ENCODE peak calls at places on chromosome 18, in four cellular contexts. G, T, B and L are unnamed samples.
A peak's percentile ranks its signal among the peaks of the same experiment; 100 is the strongest.

GRCh38 chr18:54684786-54685185 is 93.7 kb downstream of the DYNAP start:
- DNase-seq in G (peak; percentile 14), T (peak; percentile 22), B (peak; percentile 76), L (peak; percentile 10)

GRCh38 chr18:22325396-22325795 is 92.3 kb downstream of the CTAGE1 start:
- DNase-seq in G (no peak), T (no peak), B (no peak), L (no peak)

GRCh38 chr18:25826823-25827617 is 263.4 kb downstream of the SS18 start:
- DNase-seq in G (no peak), T (no peak), B (peak; percentile 87), L (no peak)

GRCh38 chr18:50866765-50867164 is 12.2 kb upstream of the ME2 start:
- DNase-seq in G (no peak), T (no peak), B (no peak), L (no peak)

GRCh38 chr18:67354692-67355091 is 161.8 kb downstream of the DSEL start:
- DNase-seq in G (no peak), T (no peak), B (no peak), L (no peak)

GRCh38 chr18:7066965-7067555 is 50.5 kb downstream of the LAMA1 start:
- DNase-seq in G (no peak), T (no peak), B (no peak), L (no peak)

GRCh38 chr18:36899289-36899688 is 70.4 kb downstream of the KIAA1328 start:
- DNase-seq in G (no peak), T (no peak), B (peak; percentile 32), L (peak; percentile 64)

GRCh38 chr18:74804677-74805076 is 207.0 kb downstream of the ZNF407 start:
- DNase-seq in G (no peak), T (no peak), B (no peak), L (no peak)

GRCh38 chr18:3012920-3013810 is at the start of gene LPIN2:
- DNase-seq in G (peak; percentile 97), T (peak; percentile 95), B (peak; percentile 91), L (peak; percentile 97)

GRCh38 chr18:41761329-41762028 is 193.6 kb upstream of the PIK3C3 start:
- DNase-seq in G (no peak), T (no peak), B (peak; percentile 79), L (no peak)

GRCh38 chr18:31261792-31262582 is 56.0 kb upstream of the DSG1 start:
- DNase-seq in G (peak; percentile 49), T (no peak), B (no peak), L (no peak)

GRCh38 chr18:44823782-44824181 is 143.1 kb downstream of the SETBP1 start:
- DNase-seq in G (no peak), T (no peak), B (peak; percentile 76), L (no peak)

GRCh38 chr18:10141559-10141958 is 227.7 kb downstream of the VAPA start:
- DNase-seq in G (no peak), T (no peak), B (no peak), L (no peak)

GRCh38 chr18:23471486-23471885 is 18.4 kb downstream of the RIOK3 start:
- DNase-seq in G (no peak), T (no peak), B (no peak), L (no peak)

GRCh38 chr18:55048892-55049291 is 89.6 kb upstream of the CCDC68 start:
- DNase-seq in G (no peak), T (no peak), B (peak; percentile 47), L (no peak)

GRCh38 chr18:36095936-36096519 is 28.7 kb upstream of the RPRD1A start:
- DNase-seq in G (no peak), T (no peak), B (peak; percentile 58), L (peak; percentile 56)

GRCh38 chr18:57051586-57052044 is 95.3 kb upstream of the BOD1L2 start:
- DNase-seq in G (no peak), T (no peak), B (no peak), L (peak; percentile 67)

GRCh38 chr18:392926-393325 is 107.6 kb downstream of the COLEC12 start:
- DNase-seq in G (no peak), T (no peak), B (no peak), L (no peak)

GRCh38 chr18:79478484-79479113 is 82.9 kb downstream of the NFATC1 start:
- DNase-seq in G (no peak), T (no peak), B (no peak), L (no peak)

GRCh38 chr18:59460060-59460395 is 101.0 kb upstream of the LMAN1 start:
- DNase-seq in G (peak; percentile 37), T (no peak), B (no peak), L (no peak)

GRCh38 chr18:23106575-23106974 is 28.7 kb upstream of the CABLES1 start:
- DNase-seq in G (peak; percentile 48), T (no peak), B (peak; percentile 94), L (no peak)

GRCh38 chr18:12296457-12296856 is 11.6 kb upstream of the TUBB6 start:
- DNase-seq in G (no peak), T (no peak), B (no peak), L (no peak)

GRCh38 chr18:74731097-74731496 is 133.4 kb downstream of the ZNF407 start:
- DNase-seq in G (no peak), T (no peak), B (peak; percentile 73), L (no peak)